ENCODE peak calls at places on chromosome 15, in four cellular contexts. W, J, N and D are unnamed samples.

GRCh38 chr15:69758810-69759410 is 306.3 kb downstream of the RPLP1 start:
- DNase-seq in W (peak), J (no peak), N (no peak), D (no peak)

GRCh38 chr15:82950295-82950694 is 2.2 kb downstream of the HOMER2 start:
- DNase-seq in W (no peak), J (no peak), N (no peak), D (no peak)

GRCh38 chr15:69679623-69680228 is 227.1 kb downstream of the RPLP1 start:
- DNase-seq in W (no peak), J (no peak), N (no peak), D (no peak)

GRCh38 chr15:39898317-39898716 is 21.7 kb downstream of the GPR176 start:
- DNase-seq in W (no peak), J (no peak), N (no peak), D (no peak)

GRCh38 chr15:29522373-29523276 is 253.0 kb upstream of the NSMCE3 start:
- DNase-seq in W (no peak), J (no peak), N (no peak), D (no peak)

GRCh38 chr15:67244966-67245478 is 9.4 kb downstream of the AAGAB start:
- DNase-seq in W (no peak), J (no peak), N (no peak), D (no peak)

GRCh38 chr15:83904107-83904720 is 250.3 kb downstream of the ADAMTSL3 start:
- DNase-seq in W (no peak), J (no peak), N (no peak), D (no peak)

GRCh38 chr15:66621491-66622467 is 56.0 kb upstream of the LCTL start:
- DNase-seq in W (no peak), J (no peak), N (no peak), D (no peak)

GRCh38 chr15:93178371-93178770 is 89.4 kb upstream of the RGMA start:
- DNase-seq in W (no peak), J (no peak), N (no peak), D (no peak)

GRCh38 chr15:101521563-101521962 is 32.1 kb upstream of the PCSK6 start:
- DNase-seq in W (no peak), J (no peak), N (no peak), D (no peak)

GRCh38 chr15:42267286-42267685 is 5.7 kb upstream of the GANC start:
- DNase-seq in W (no peak), J (no peak), N (no peak), D (no peak)

GRCh38 chr15:69035205-69035917 is 20.9 kb downstream of the NOX5 start:
- DNase-seq in W (no peak), J (no peak), N (peak), D (peak)

GRCh38 chr15:88649286-88649733 is 10.5 kb downstream of the ISG20 start:
- DNase-seq in W (no peak), J (no peak), N (no peak), D (no peak)

GRCh38 chr15:39426552-39427532 is 154.0 kb upstream of the THBS1 start:
- DNase-seq in W (no peak), J (no peak), N (no peak), D (peak)

GRCh38 chr15:25184356-25185155 is 229.8 kb downstream of the SNRPN start:
- DNase-seq in W (no peak), J (no peak), N (no peak), D (peak)

GRCh38 chr15:50353251-50353998 is 1.6 kb downstream of the GABPB1 start:
- DNase-seq in W (peak), J (no peak), N (no peak), D (no peak)

GRCh38 chr15:85730001-85730820 is 64.5 kb downstream of the KLHL25 start:
- DNase-seq in W (peak), J (peak), N (peak), D (peak)

GRCh38 chr15:74179983-74180688 is 6.6 kb downstream of the ISLR start:
- DNase-seq in W (no peak), J (no peak), N (no peak), D (peak)

GRCh38 chr15:68479406-68479805 is 47.4 kb upstream of the ITGA11 start:
- DNase-seq in W (no peak), J (no peak), N (no peak), D (no peak)

GRCh38 chr15:72369964-72370363 is 5.8 kb downstream of the HEXA start:
- DNase-seq in W (no peak), J (no peak), N (no peak), D (no peak)

GRCh38 chr15:72690938-72691337 is 4.9 kb downstream of the BBS4 start:
- DNase-seq in W (peak), J (no peak), N (no peak), D (no peak)

GRCh38 chr15:82849556-82850241 is 40.3 kb downstream of the WHAMM start:
- DNase-seq in W (peak), J (peak), N (peak), D (peak)

GRCh38 chr15:48897144-48897814 is 19.3 kb downstream of the EID1 start:
- DNase-seq in W (no peak), J (no peak), N (no peak), D (no peak)

GRCh38 chr15:39789736-39790135 is 7.1 kb upstream of the FSIP1 start:
- DNase-seq in W (no peak), J (no peak), N (no peak), D (no peak)

GRCh38 chr15:89167267-89168176 is 53.9 kb downstream of the RLBP1 start:
- DNase-seq in W (no peak), J (peak), N (no peak), D (no peak)

GRCh38 chr15:39265261-39265660 is 315.6 kb upstream of the THBS1 start:
- DNase-seq in W (no peak), J (no peak), N (no peak), D (no peak)

GRCh38 chr15:51349156-51349844 is 7.8 kb downstream of the GLDN start:
- DNase-seq in W (no peak), J (no peak), N (no peak), D (no peak)

GRCh38 chr15:55909036-55909811 is 84.2 kb downstream of the NEDD4 start:
- DNase-seq in W (no peak), J (no peak), N (no peak), D (no peak)

GRCh38 chr15:69988541-69989225 is 109.0 kb downstream of the TLE3 start:
- DNase-seq in W (no peak), J (no peak), N (no peak), D (no peak)

GRCh38 chr15:44314512-44314911 is 26.0 kb downstream of the GOLM2 start:
- DNase-seq in W (no peak), J (no peak), N (no peak), D (no peak)

GRCh38 chr15:44317423-44317822 is 28.9 kb downstream of the GOLM2 start:
- DNase-seq in W (no peak), J (no peak), N (no peak), D (no peak)

GRCh38 chr15:44315773-44316465 is 27.4 kb downstream of the GOLM2 start:
- DNase-seq in W (no peak), J (no peak), N (no peak), D (no peak)

GRCh38 chr15:44315164-44315563 is 26.6 kb downstream of the GOLM2 start:
- DNase-seq in W (no peak), J (no peak), N (no peak), D (no peak)

DNA sequence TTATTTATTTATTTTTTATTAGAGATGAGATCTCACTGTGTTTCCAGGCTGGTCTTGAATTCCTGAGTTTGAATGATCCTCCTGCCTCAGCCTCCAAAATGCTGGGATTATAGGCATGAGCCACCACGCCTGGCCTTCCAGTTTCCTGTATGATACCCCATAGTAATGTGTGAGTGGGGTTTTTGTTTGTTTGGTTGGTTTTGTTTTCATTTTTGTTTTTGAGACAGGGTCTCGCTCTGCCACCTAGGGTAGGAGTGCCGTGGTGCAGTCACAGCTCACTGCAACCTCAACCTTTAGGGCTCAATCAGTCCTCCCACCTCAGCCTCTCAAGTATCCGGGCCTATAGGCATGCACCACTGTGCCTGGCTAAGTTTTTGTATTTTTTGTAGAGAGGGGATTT is 30.9 kb downstream of the GOLM2 start:
- DNase-seq in W (peak), J (no peak), N (no peak), D (no peak)
- TF ChIP-seq CTCF in W (peak), J (no peak), N (no peak), D (no peak)

GRCh38 chr15:58758141-58758540 is 8.6 kb upstream of the ADAM10 start:
- DNase-seq in W (peak), J (no peak), N (no peak), D (no peak)
- TF ChIP-seq CTCF in W (peak), J (peak), N (no peak), D (no peak)

GRCh38 chr15:53811530-53811929 is 52.1 kb upstream of the WDR72 start:
- DNase-seq in W (peak), J (no peak), N (no peak), D (no peak)
- TF ChIP-seq CTCF in W (peak), J (peak), N (no peak), D (no peak)

GRCh38 chr15:26974120-26974780 is 3.3 kb downstream of the GABRG3 start:
- DNase-seq in W (peak), J (peak), N (peak), D (no peak)
- TF ChIP-seq CTCF in W (peak), J (peak), N (peak), D (peak)

GRCh38 chr15:34337557-34338306 is at the start of gene SLC12A6:
- DNase-seq in W (peak), J (peak), N (peak), D (peak)
- TF ChIP-seq CTCF in W (peak), J (no peak), N (no peak), D (no peak)

DNA sequence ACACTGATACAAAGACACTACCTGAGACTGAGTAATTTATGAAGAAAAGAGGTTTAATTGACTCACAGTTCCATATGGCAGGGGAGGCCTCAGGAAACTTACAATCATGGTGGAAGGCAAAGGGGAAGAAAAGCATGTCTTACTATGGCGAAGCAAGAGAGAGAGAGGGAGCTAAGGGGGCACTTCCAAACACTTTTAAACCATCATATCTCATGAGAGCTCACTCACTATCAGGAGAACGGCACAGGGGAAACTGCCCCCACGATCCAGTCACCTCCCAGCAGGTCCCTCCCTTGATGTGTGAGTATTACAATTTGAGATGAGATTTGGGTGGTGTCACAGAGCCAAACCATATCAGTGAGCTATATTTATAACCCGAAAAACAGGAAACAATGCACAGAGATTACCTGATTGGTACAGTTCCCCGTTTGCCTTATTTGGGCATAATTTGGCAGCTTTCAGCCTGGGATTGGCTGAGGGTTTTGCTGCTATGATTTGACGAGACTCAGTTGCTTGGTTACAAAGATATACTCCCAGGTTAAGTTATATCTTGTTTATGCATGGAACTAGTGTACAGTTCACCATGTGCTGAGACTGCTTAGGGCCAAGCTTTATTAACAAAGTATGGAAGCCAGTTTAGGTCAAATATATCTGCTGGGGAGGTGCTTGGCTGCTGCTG is 184.2 kb downstream of the NR2F2 start:
- DNase-seq in W (no peak), J (no peak), N (no peak), D (no peak)
- TF ChIP-seq CTCF in W (no peak), J (no peak), N (no peak), D (no peak)

GRCh38 chr15:45111390-45112142 is 2.4 kb downstream of the DUOX2 start:
- DNase-seq in W (no peak), J (no peak), N (no peak), D (no peak)

GRCh38 chr15:45107941-45108630 is 5.9 kb downstream of the DUOX2 start:
- DNase-seq in W (no peak), J (no peak), N (no peak), D (no peak)

GRCh38 chr15:45112592-45113379 is 1.2 kb downstream of the DUOX2 start:
- DNase-seq in W (no peak), J (no peak), N (peak), D (peak)

GRCh38 chr15:45112143-45112591 is 1.8 kb downstream of the DUOX2 start:
- DNase-seq in W (no peak), J (no peak), N (no peak), D (no peak)

GRCh38 chr15:45110256-45110820 is 3.6 kb downstream of the DUOX2 start:
- DNase-seq in W (no peak), J (no peak), N (no peak), D (no peak)
- TF ChIP-seq CTCF in W (no peak), J (no peak), N (no peak), D (no peak)